ENCODE peak calls at places on chromosomes 16 and 17, in six cellular contexts. K is SK-N-SH, U is stomach, N is neuronal stem cell, P is thoracic aorta, Q is sigmoid colon. E is an unnamed sample.

GRCh38 chr16:66344533-66345145 is 21.9 kb upstream of the CDH5 start:
- DNase-seq in U (no peak), K (no peak), P (no peak), Q (no peak), N (no peak), E (no peak)

GRCh38 chr17:17161759-17162158 is 44.4 kb downstream of the PLD6 start:
- DNase-seq in U (no peak), N (no peak), P (no peak), Q (no peak), K (no peak), E (no peak)

GRCh38 chr17:17391575-17392370 is 85.0 kb upstream of the MED9 start:
- DNase-seq in K (no peak), U (no peak), P (no peak), N (no peak), Q (no peak), E (no peak)

GRCh38 chr17:27379863-27380533 is 76.2 kb upstream of the KSR1 start:
- DNase-seq in U (peak), K (peak), Q (peak), N (peak), P (no peak), E (peak)

GRCh38 chr17:71201639-71202038 is 919.2 kb upstream of the SOX9 start:
- DNase-seq in P (no peak), U (no peak), N (no peak), Q (no peak), K (no peak), E (no peak)

GRCh38 chr17:38871247-38871991 is 1.6 kb downstream of the LASP1 start:
- DNase-seq in U (peak), P (peak), Q (peak), N (no peak), K (no peak), E (peak)

GRCh38 chr17:39246274-39246673 is 20.5 kb upstream of the STAC2 start:
- DNase-seq in P (no peak), Q (peak), U (no peak), K (no peak), N (no peak), E (no peak)

GRCh38 chr17:2844386-2844785 is 48.1 kb downstream of the RAP1GAP2 start:
- DNase-seq in U (no peak), K (no peak), N (no peak), P (no peak), Q (no peak), E (no peak)

GRCh38 chr16:30921459-30921747 is 2.0 kb upstream of the FBXL19 start:
- DNase-seq in U (no peak), Q (no peak), P (no peak), N (no peak), K (no peak), E (no peak)

GRCh38 chr17:2943971-2944370 is 119.4 kb downstream of the OR1D5 start:
- DNase-seq in N (no peak), K (no peak), P (no peak), Q (no peak), U (no peak), E (no peak)

GRCh38 chr16:31200821-31201510 is 1.6 kb downstream of the PYCARD start:
- DNase-seq in K (no peak), U (no peak), N (no peak), P (no peak), Q (no peak), E (no peak)

GRCh38 chr17:42428141-42428944 is 5.3 kb upstream of the CAVIN1 start:
- DNase-seq in U (peak), Q (peak), N (peak), K (peak), P (peak), E (peak)

GRCh38 chr16:72876221-72876620 is 171.7 kb downstream of the ZFHX3 start:
- DNase-seq in K (no peak), N (no peak), Q (peak), U (peak), P (no peak), E (no peak)

GRCh38 chr17:31318298-31319190 is 2.9 kb downstream of the EVI2A start:
- DNase-seq in Q (peak), N (no peak), P (peak), U (peak), K (no peak), E (peak)

GRCh38 chr16:83581082-83581481 is 226.7 kb upstream of the HSBP1 start:
- DNase-seq in N (no peak), Q (no peak), P (no peak), U (no peak), K (no peak), E (no peak)

GRCh38 chr17:31274252-31274651 is 22.8 kb downstream of the OMG start:
- DNase-seq in N (no peak), U (no peak), K (no peak), P (no peak), Q (no peak), E (no peak)

GRCh38 chr16:49750341-49751011 is 105.4 kb downstream of the ZNF423 start:
- DNase-seq in P (no peak), K (peak), N (no peak), Q (no peak), U (no peak), E (no peak)

GRCh38 chr17:27049104-27049784 is 244.7 kb upstream of the WSB1 start:
- DNase-seq in N (no peak), U (no peak), Q (no peak), K (no peak), P (no peak), E (no peak)

GRCh38 chr17:55278173-55278748 is 13.5 kb downstream of the HLF start:
- DNase-seq in P (no peak), Q (no peak), N (no peak), U (no peak), K (peak), E (no peak)

GRCh38 chr16:49557070-49557446 is 183.5 kb downstream of the C16orf78 start:
- DNase-seq in P (no peak), N (peak), Q (no peak), U (no peak), K (no peak), E (no peak)

GRCh38 chr17:68512247-68512966 is at the start of gene PRKAR1A:
- DNase-seq in K (peak), P (peak), N (peak), U (peak), Q (peak), E (peak)

GRCh38 chr17:68511671-68512246 is 471 bp upstream of the PRKAR1A start:
- DNase-seq in P (no peak), N (peak), K (peak), Q (peak), U (peak), E (peak)

GRCh38 chr17:68511254-68511670 is 968 bp upstream of the PRKAR1A start:
- DNase-seq in K (no peak), U (no peak), N (no peak), P (no peak), Q (no peak), E (peak)

GRCh38 chr17:68513932-68514331 is 1.7 kb downstream of the PRKAR1A start:
- DNase-seq in Q (no peak), K (no peak), U (no peak), N (no peak), P (no peak), E (no peak)

GRCh38 chr17:68512967-68513474 is 791 bp downstream of the PRKAR1A start:
- DNase-seq in P (no peak), U (no peak), K (peak), Q (peak), N (no peak), E (no peak)
- H3K4me3 ChIP-seq in P (peak), U (peak), K (peak), Q (peak), N (peak), E (peak)

GRCh38 chr17:37488009-37488604 is 1.6 kb upstream of the DUSP14 start:
- DNase-seq in U (no peak), P (no peak), K (peak), Q (no peak), N (no peak), E (no peak)
- H3K4me3 ChIP-seq in U (peak), P (peak), K (peak), Q (peak), N (no peak), E (peak)

DNA sequence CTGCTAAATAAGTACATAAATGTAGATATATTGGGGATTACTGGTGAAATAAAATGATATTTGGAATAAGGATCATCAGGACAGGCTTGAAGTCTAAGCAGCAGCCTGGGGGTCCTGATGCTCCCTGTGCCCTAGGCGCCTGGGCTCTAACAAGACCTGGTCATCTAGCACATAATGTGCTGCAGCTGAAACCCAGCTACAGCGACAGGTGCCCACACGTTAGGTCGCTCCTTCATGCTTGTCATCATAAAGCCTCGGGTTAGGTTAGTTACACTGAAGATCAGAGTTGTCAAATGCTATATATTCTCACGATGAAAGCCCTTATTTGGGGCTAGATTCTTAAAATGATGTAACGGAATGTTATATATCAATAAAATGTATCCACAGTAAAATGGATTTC is 11.5 kb downstream of the NARF start:
- DNase-seq in N (no peak), U (no peak), P (no peak), K (no peak), Q (no peak), E (no peak)
- H3K4me3 ChIP-seq in N (no peak), U (no peak), P (no peak), K (no peak), Q (no peak), E (no peak)

GRCh38 chr16:86496262-86496928 is 13.9 kb upstream of the FOXF1 start:
- DNase-seq in U (no peak), N (no peak), P (no peak), K (no peak), Q (peak), E (no peak)
- H3K4me3 ChIP-seq in U (peak), N (no peak), P (no peak), K (no peak), Q (peak), E (no peak)

DNA sequence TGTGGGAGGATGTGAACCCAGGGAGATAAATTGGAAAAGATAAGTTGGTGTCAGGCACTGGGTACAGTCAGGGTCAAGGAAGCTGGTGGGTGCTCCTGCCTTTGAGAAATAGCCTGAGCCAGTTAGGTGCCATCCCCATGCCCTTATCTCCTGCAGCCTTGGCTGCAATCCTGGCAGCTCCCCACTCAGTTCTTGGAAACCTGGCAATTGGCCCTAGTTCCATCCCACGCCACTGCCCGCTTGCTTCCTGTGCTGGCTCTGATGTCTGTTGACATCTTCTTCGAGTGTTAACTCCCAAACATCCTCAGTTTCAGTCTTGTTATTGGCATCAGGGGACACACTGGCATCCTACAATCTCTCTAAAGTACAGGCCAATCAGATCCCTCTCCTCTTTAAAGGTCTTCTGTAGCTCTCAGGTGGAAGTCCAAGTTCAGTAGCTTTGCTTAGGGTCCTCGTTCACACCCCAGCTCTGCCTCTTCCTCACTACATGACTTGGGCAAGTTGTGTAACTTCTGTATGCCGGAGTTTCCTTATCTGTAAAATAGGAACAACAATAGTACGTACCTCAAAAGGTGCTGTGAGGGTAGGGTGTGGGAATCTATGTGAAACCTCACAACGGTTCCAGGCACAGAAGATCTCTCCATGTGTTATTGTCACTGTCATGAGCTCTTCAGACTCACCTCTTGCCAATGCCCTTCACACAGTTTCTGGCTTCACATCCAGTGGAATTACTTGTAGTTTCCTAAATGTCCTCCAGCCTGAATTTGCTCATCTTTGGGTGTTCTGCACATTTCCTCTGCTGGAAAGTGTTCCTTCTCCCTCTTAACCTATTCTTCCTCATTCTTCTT is 13.5 kb upstream of the PRKAR1A start:
- DNase-seq in Q (no peak), P (no peak), N (no peak), K (peak), U (peak), E (no peak)
- H3K4me3 ChIP-seq in Q (no peak), P (no peak), N (no peak), K (no peak), U (no peak), E (no peak)

GRCh38 chr16:47072158-47072557 is 71.6 kb downstream of the NETO2 start:
- DNase-seq in Q (no peak), K (no peak), U (no peak), P (no peak), N (no peak), E (no peak)

GRCh38 chr16:47073223-47074155 is 70.3 kb downstream of the NETO2 start:
- DNase-seq in P (no peak), K (no peak), N (no peak), U (no peak), Q (no peak), E (no peak)

GRCh38 chr16:47069291-47069690 is 74.5 kb downstream of the NETO2 start:
- DNase-seq in P (no peak), K (no peak), N (no peak), U (no peak), Q (no peak), E (no peak)

GRCh38 chr16:47067203-47067602 is 76.5 kb downstream of the NETO2 start:
- DNase-seq in U (no peak), P (no peak), K (no peak), Q (no peak), N (no peak), E (no peak)

GRCh38 chr16:47069841-47070584 is 73.7 kb downstream of the NETO2 start:
- DNase-seq in K (no peak), Q (no peak), U (no peak), N (no peak), P (no peak), E (no peak)
- H3K4me3 ChIP-seq in K (no peak), Q (no peak), U (no peak), N (no peak), P (no peak), E (no peak)

GRCh38 chr17:75632863-75633483 is at the start of gene SMIM5:
- DNase-seq in K (peak), U (peak), N (peak), Q (peak), P (peak), E (peak)
- H3K4me3 ChIP-seq in K (no peak), U (peak), N (no peak), Q (peak), P (peak), E (peak)

GRCh38 chr17:30101686-30102390 is 14.8 kb upstream of the NSRP1 start:
- DNase-seq in P (no peak), U (no peak), N (no peak), Q (no peak), K (no peak), E (no peak)

DNA sequence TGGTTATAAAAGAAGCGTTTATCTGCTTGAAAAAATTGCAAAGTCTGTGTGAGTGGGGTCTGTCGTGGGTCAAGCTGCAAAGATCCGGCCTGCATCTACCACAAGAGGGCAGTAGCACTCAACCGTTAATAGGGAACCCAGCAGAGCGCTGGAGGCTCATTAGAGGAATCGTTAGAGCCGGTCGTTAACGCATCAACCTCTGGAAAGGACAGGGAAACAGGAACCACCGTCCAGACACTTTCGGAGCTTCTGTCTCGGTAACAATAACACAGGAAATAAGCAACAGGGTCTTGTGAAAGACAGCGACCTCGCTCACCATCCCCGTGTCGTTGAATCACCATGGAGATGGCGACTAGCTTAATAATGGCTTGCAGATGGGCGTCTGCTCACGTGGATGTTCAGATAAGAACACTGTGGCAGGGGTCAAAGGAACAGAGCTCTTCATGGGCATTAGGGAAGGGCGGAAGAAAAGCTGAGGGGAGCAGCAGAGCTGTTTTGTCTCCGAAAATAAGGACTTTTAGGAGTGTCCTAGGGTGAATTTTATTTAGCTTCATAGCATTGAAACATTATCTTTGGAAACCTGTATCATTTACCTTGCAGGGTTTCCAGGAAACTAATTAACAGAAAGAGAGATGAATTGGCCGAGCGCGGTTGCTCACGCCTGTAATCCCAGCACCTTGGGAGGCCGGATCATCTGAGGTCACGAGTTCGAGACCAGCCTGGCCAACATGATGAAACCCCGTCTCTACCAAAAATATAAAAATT is 11.9 kb upstream of the NSRP1 start:
- DNase-seq in K (peak), Q (peak), U (peak), P (peak), N (peak), E (peak)
- H3K4me3 ChIP-seq in K (peak), Q (peak), U (peak), P (peak), N (peak), E (peak)

E was measured in ascending aorta.